ENCODE peak calls at places on chromosomes 12 and 14, in five cellular contexts. One of them, this sample, is unnamed.

GRCh38 chr14:33475623-33476022 is 475.3 kb downstream of the EGLN3 start:
- DNase-seq in effector memory CD4-positive, alpha-beta T cell: no peak
- DNase-seq in adipocyte: peak; percentile 43
- DNase-seq in left ventricle myocardium inferior: no peak
- DNase-seq in H9: peak; percentile 86
- DNase-seq in this sample: peak; percentile 95

GRCh38 chr12:91113621-91114020 is 2.3 kb upstream of the LUM start:
- DNase-seq in adipocyte: no peak
- DNase-seq in H9: no peak
- DNase-seq in effector memory CD4-positive, alpha-beta T cell: no peak
- DNase-seq in left ventricle myocardium inferior: no peak
- DNase-seq in this sample: no peak

GRCh38 chr12:41681898-41682297 is 462.8 kb downstream of the GXYLT1 start:
- DNase-seq in H9: no peak
- DNase-seq in effector memory CD4-positive, alpha-beta T cell: no peak
- DNase-seq in left ventricle myocardium inferior: no peak
- DNase-seq in adipocyte: no peak
- DNase-seq in this sample: no peak

GRCh38 chr14:83463500-83464098 is 1929.9 kb upstream of the SEL1L start:
- DNase-seq in adipocyte: peak; percentile 83
- DNase-seq in effector memory CD4-positive, alpha-beta T cell: no peak
- DNase-seq in left ventricle myocardium inferior: no peak
- DNase-seq in H9: peak; percentile 53
- DNase-seq in this sample: peak; percentile 84

GRCh38 chr12:15829949-15830348 is 40.8 kb upstream of the EPS8 start:
- DNase-seq in left ventricle myocardium inferior: no peak
- DNase-seq in adipocyte: peak; percentile 25
- DNase-seq in effector memory CD4-positive, alpha-beta T cell: no peak
- DNase-seq in H9: no peak
- DNase-seq in this sample: no peak

GRCh38 chr14:65991124-65991523 is 495.0 kb upstream of the CCDC196 start:
- DNase-seq in adipocyte: no peak
- DNase-seq in effector memory CD4-positive, alpha-beta T cell: no peak
- DNase-seq in left ventricle myocardium inferior: no peak
- DNase-seq in H9: no peak
- DNase-seq in this sample: no peak

GRCh38 chr12:57258977-57259970 is 8.3 kb upstream of the STAC3 start:
- DNase-seq in adipocyte: no peak
- DNase-seq in H9: no peak
- DNase-seq in effector memory CD4-positive, alpha-beta T cell: no peak
- DNase-seq in left ventricle myocardium inferior: peak; percentile 78
- DNase-seq in this sample: no peak

GRCh38 chr14:37810094-37810801 is 214.8 kb downstream of the TTC6 start:
- DNase-seq in H9: no peak
- DNase-seq in effector memory CD4-positive, alpha-beta T cell: no peak
- DNase-seq in adipocyte: no peak
- DNase-seq in left ventricle myocardium inferior: no peak
- DNase-seq in this sample: peak; percentile 23

GRCh38 chr14:22580604-22581003 is 8.4 kb downstream of the DAD1 start:
- DNase-seq in effector memory CD4-positive, alpha-beta T cell: no peak
- DNase-seq in adipocyte: no peak
- DNase-seq in H9: no peak
- DNase-seq in left ventricle myocardium inferior: no peak
- DNase-seq in this sample: no peak

GRCh38 chr12:68317047-68317667 is 15.0 kb downstream of the MDM1 start:
- DNase-seq in adipocyte: peak; percentile 87
- DNase-seq in left ventricle myocardium inferior: no peak
- DNase-seq in H9: no peak
- DNase-seq in effector memory CD4-positive, alpha-beta T cell: peak; percentile 30
- DNase-seq in this sample: peak; percentile 66

GRCh38 chr14:90512332-90512951 is 115.6 kb downstream of the CALM1 start:
- DNase-seq in effector memory CD4-positive, alpha-beta T cell: no peak
- DNase-seq in adipocyte: no peak
- DNase-seq in H9: no peak
- DNase-seq in left ventricle myocardium inferior: no peak
- DNase-seq in this sample: no peak

GRCh38 chr14:52399886-52400599 is 85.9 kb downstream of the PTGER2 start:
- DNase-seq in effector memory CD4-positive, alpha-beta T cell: no peak
- DNase-seq in left ventricle myocardium inferior: no peak
- DNase-seq in H9: no peak
- DNase-seq in adipocyte: peak; percentile 85
- DNase-seq in this sample: peak; percentile 27

GRCh38 chr14:76924363-76925151 is 98.3 kb downstream of the LRRC74A start:
- DNase-seq in left ventricle myocardium inferior: no peak
- DNase-seq in H9: peak; percentile 95
- DNase-seq in adipocyte: no peak
- DNase-seq in effector memory CD4-positive, alpha-beta T cell: peak; percentile 36
- DNase-seq in this sample: peak; percentile 83

GRCh38 chr12:7101694-7102131 is 7.3 kb downstream of the C1RL start:
- DNase-seq in effector memory CD4-positive, alpha-beta T cell: no peak
- DNase-seq in H9: no peak
- DNase-seq in adipocyte: no peak
- DNase-seq in left ventricle myocardium inferior: no peak
- DNase-seq in this sample: no peak

GRCh38 chr12:116274552-116275375 is 2.7 kb downstream of the MED13L start:
- DNase-seq in left ventricle myocardium inferior: no peak
- DNase-seq in effector memory CD4-positive, alpha-beta T cell: no peak
- DNase-seq in adipocyte: no peak
- DNase-seq in H9: no peak
- DNase-seq in this sample: no peak

GRCh38 chr14:91326514-91326832 is 82.0 kb upstream of the GPR68 start:
- DNase-seq in H9: no peak
- DNase-seq in effector memory CD4-positive, alpha-beta T cell: no peak
- DNase-seq in left ventricle myocardium inferior: no peak
- DNase-seq in adipocyte: no peak
- DNase-seq in this sample: no peak

GRCh38 chr14:75877292-75877691 is 104.5 kb downstream of the TGFB3 start:
- DNase-seq in adipocyte: peak; percentile 78
- DNase-seq in left ventricle myocardium inferior: no peak
- DNase-seq in H9: no peak
- DNase-seq in effector memory CD4-positive, alpha-beta T cell: no peak
- DNase-seq in this sample: no peak

GRCh38 chr12:1948883-1949282 is 30.4 kb upstream of the CACNA2D4 start:
- DNase-seq in H9: peak; percentile 28
- DNase-seq in adipocyte: no peak
- DNase-seq in left ventricle myocardium inferior: no peak
- DNase-seq in effector memory CD4-positive, alpha-beta T cell: no peak
- DNase-seq in this sample: no peak
- H3K4me1 ChIP-seq in H9: peaks cover 4% of the 10 kb centered on the region
- H3K4me1 ChIP-seq in adipocyte: peaks cover 30% of the 10 kb centered on the region
- H3K4me1 ChIP-seq in left ventricle myocardium inferior: peaks cover 7% of the 10 kb centered on the region
- H3K4me1 ChIP-seq in effector memory CD4-positive, alpha-beta T cell: no peaks in the 10 kb centered on the region
- H3K4me1 ChIP-seq in this sample: no peaks in the 10 kb centered on the region

GRCh38 chr12:31896514-31897039 is 62.6 kb upstream of the RESF1 start:
- DNase-seq in left ventricle myocardium inferior: peak; percentile 31
- DNase-seq in adipocyte: no peak
- DNase-seq in H9: no peak
- DNase-seq in effector memory CD4-positive, alpha-beta T cell: peak; percentile 73
- DNase-seq in this sample: no peak

GRCh38 chr12:31897791-31898503 is 61.3 kb upstream of the RESF1 start:
- DNase-seq in left ventricle myocardium inferior: peak; percentile 40
- DNase-seq in H9: peak; percentile 82
- DNase-seq in effector memory CD4-positive, alpha-beta T cell: peak; percentile 6
- DNase-seq in adipocyte: no peak
- DNase-seq in this sample: peak; percentile 29

GRCh38 chr12:31899136-31899535 is 60.1 kb upstream of the RESF1 start:
- DNase-seq in H9: no peak
- DNase-seq in effector memory CD4-positive, alpha-beta T cell: no peak
- DNase-seq in adipocyte: no peak
- DNase-seq in left ventricle myocardium inferior: no peak
- DNase-seq in this sample: no peak

GRCh38 chr12:31900271-31900670 is 58.9 kb upstream of the RESF1 start:
- DNase-seq in H9: no peak
- DNase-seq in left ventricle myocardium inferior: no peak
- DNase-seq in effector memory CD4-positive, alpha-beta T cell: no peak
- DNase-seq in adipocyte: no peak
- DNase-seq in this sample: no peak

DNA sequence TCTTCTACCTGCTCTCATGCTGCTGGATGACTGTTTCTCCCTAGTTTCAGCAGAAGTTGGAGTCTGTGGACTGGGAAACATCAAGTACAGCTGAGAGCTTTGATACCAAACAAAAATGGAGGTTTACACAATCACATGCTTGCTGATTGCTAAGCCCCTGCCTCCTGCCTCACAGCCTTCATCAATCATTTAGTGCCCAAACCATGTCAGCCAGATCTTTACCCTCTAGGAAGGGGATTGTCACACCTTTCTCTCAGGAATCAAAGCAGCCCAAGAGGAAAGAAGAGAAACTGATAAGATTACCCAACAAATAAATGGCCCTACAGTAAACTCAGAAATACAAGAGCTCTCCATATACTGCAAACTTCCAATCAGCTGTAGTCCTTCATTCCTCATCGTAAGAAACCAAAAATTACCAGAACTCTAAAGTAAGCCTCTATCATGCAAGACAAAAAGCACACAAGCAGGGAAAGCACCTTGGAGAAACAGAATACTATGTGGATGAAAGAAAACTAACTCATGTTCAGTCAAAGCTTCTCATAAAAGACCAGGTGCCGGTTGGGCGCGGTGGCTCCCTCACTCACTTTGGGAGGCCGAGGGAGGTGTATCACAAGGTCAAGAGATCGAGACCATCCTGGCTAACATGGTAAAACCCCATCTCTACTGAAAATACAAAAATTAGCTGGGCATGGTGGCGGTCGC is 63.6 kb upstream of the RESF1 start:
- DNase-seq in H9: no peak
- DNase-seq in adipocyte: no peak
- DNase-seq in effector memory CD4-positive, alpha-beta T cell: no peak
- DNase-seq in left ventricle myocardium inferior: no peak
- DNase-seq in this sample: no peak
- H3K4me1 ChIP-seq in H9: no peaks in the 10 kb centered on the region
- H3K4me1 ChIP-seq in adipocyte: no peaks in the 10 kb centered on the region
- H3K4me1 ChIP-seq in effector memory CD4-positive, alpha-beta T cell: peaks cover 21% of the 10 kb centered on the region
- H3K4me1 ChIP-seq in left ventricle myocardium inferior: peaks cover 25% of the 10 kb centered on the region
- H3K4me1 ChIP-seq in this sample: peaks cover 3% of the 10 kb centered on the region

DNA sequence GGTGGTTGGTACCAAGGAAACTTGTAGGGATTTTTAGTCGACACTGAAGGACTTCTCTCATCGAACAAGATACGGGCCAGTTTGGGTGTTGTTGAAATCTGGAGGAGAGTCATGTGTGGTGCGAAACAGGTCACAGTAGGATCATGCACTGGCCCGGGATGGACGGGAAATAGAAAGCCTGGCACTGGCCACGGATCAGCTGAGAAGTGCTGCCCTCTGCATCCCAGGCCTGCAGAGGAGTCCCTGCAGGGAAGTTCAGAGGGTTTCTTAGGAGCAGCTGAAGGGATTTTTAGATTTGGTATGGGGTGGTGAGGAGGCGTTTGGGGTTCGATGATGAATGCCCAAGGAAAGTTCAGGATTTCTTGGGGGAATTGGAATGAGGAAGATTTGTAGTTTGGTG is 63.1 kb downstream of the TSPAN9 start:
- DNase-seq in left ventricle myocardium inferior: peak; percentile 53
- DNase-seq in effector memory CD4-positive, alpha-beta T cell: no peak
- DNase-seq in adipocyte: no peak
- DNase-seq in H9: no peak
- DNase-seq in this sample: no peak
- H3K4me1 ChIP-seq in left ventricle myocardium inferior: peaks cover 95% of the 10 kb centered on the region
- H3K4me1 ChIP-seq in effector memory CD4-positive, alpha-beta T cell: no peaks in the 10 kb centered on the region
- H3K4me1 ChIP-seq in adipocyte: no peaks in the 10 kb centered on the region
- H3K4me1 ChIP-seq in H9: no peaks in the 10 kb centered on the region
- H3K4me1 ChIP-seq in this sample: peaks cover 26% of the 10 kb centered on the region

GRCh38 chr12:27589419-27589818 is 65.4 kb downstream of the PPFIBP1 start:
- DNase-seq in H9: no peak
- DNase-seq in left ventricle myocardium inferior: no peak
- DNase-seq in adipocyte: no peak
- DNase-seq in effector memory CD4-positive, alpha-beta T cell: no peak
- DNase-seq in this sample: no peak
- H3K4me1 ChIP-seq in H9: no peaks in the 10 kb centered on the region
- H3K4me1 ChIP-seq in left ventricle myocardium inferior: peaks cover 92% of the 10 kb centered on the region
- H3K4me1 ChIP-seq in adipocyte: peaks cover 18% of the 10 kb centered on the region
- H3K4me1 ChIP-seq in effector memory CD4-positive, alpha-beta T cell: no peaks in the 10 kb centered on the region
- H3K4me1 ChIP-seq in this sample: no peaks in the 10 kb centered on the region

GRCh38 chr12:11657511-11657910 is 8.0 kb downstream of the ETV6 start:
- DNase-seq in left ventricle myocardium inferior: no peak
- DNase-seq in effector memory CD4-positive, alpha-beta T cell: no peak
- DNase-seq in adipocyte: no peak
- DNase-seq in H9: no peak
- DNase-seq in this sample: no peak
- H3K4me1 ChIP-seq in left ventricle myocardium inferior: peaks cover 96% of the 10 kb centered on the region
- H3K4me1 ChIP-seq in effector memory CD4-positive, alpha-beta T cell: peaks cover 36% of the 10 kb centered on the region
- H3K4me1 ChIP-seq in adipocyte: peaks cover 30% of the 10 kb centered on the region
- H3K4me1 ChIP-seq in H9: peaks cover 20% of the 10 kb centered on the region
- H3K4me1 ChIP-seq in this sample: peaks cover 17% of the 10 kb centered on the region

GRCh38 chr14:99479160-99479902 is 1.3 kb downstream of the SETD3 start:
- DNase-seq in adipocyte: peak; percentile 56
- DNase-seq in left ventricle myocardium inferior: no peak
- DNase-seq in H9: no peak
- DNase-seq in effector memory CD4-positive, alpha-beta T cell: no peak
- DNase-seq in this sample: peak; percentile 15
- H3K4me1 ChIP-seq in adipocyte: peaks cover 56% of the 10 kb centered on the region
- H3K4me1 ChIP-seq in left ventricle myocardium inferior: peaks cover 73% of the 10 kb centered on the region
- H3K4me1 ChIP-seq in H9: peaks cover 2% of the 10 kb centered on the region
- H3K4me1 ChIP-seq in effector memory CD4-positive, alpha-beta T cell: peaks cover 21% of the 10 kb centered on the region
- H3K4me1 ChIP-seq in this sample: peaks cover 16% of the 10 kb centered on the region

GRCh38 chr12:54428050-54429013 is 9.3 kb upstream of the ITGA5 start:
- DNase-seq in left ventricle myocardium inferior: no peak
- DNase-seq in H9: peak; percentile 57
- DNase-seq in adipocyte: no peak
- DNase-seq in effector memory CD4-positive, alpha-beta T cell: no peak
- DNase-seq in this sample: no peak
- H3K4me1 ChIP-seq in left ventricle myocardium inferior: peaks cover 98% of the 10 kb centered on the region
- H3K4me1 ChIP-seq in H9: peaks cover 14% of the 10 kb centered on the region
- H3K4me1 ChIP-seq in adipocyte: peaks cover 48% of the 10 kb centered on the region
- H3K4me1 ChIP-seq in effector memory CD4-positive, alpha-beta T cell: peaks cover 11% of the 10 kb centered on the region
- H3K4me1 ChIP-seq in this sample: peaks cover 35% of the 10 kb centered on the region

GRCh38 chr14:105021656-105022275 is 883 bp upstream of the CDCA4 start:
- DNase-seq in adipocyte: peak; percentile 47
- DNase-seq in H9: peak; percentile 62
- DNase-seq in effector memory CD4-positive, alpha-beta T cell: peak; percentile 14
- DNase-seq in left ventricle myocardium inferior: no peak
- DNase-seq in this sample: peak; percentile 76
- H3K4me1 ChIP-seq in adipocyte: peaks cover 44% of the 10 kb centered on the region
- H3K4me1 ChIP-seq in H9: peaks cover 5% of the 10 kb centered on the region
- H3K4me1 ChIP-seq in effector memory CD4-positive, alpha-beta T cell: peaks cover 24% of the 10 kb centered on the region
- H3K4me1 ChIP-seq in left ventricle myocardium inferior: peaks cover 35% of the 10 kb centered on the region
- H3K4me1 ChIP-seq in this sample: peaks cover 25% of the 10 kb centered on the region